ENCODE peak calls at places on chromosomes 11 and 22, in ten cellular contexts. K is H1, D is SK-N-SH, I is esophagus muscularis mucosa, J is stomach, Z is HCT116, B is transverse colon, A is spleen, Y is Panc1, U is upper lobe of left lung. O is an unnamed sample.
A peak's percentile ranks its signal among the peaks of the same experiment; 100 is the strongest.

GRCh38 chr11:95269402-95269801 is 38.4 kb upstream of the SESN3 start:
- DNase-seq in J (no peak), Y (no peak), Z (no peak), U (no peak), K (no peak), B (no peak), I (no peak), D (no peak), A (no peak), O (no peak)

GRCh38 chr11:96567193-96567592 is 177.4 kb downstream of the JRKL start:
- DNase-seq in U (no peak), Z (no peak), B (no peak), Y (no peak), D (no peak), I (no peak), A (no peak), K (no peak), J (no peak), O (no peak)

GRCh38 chr11:118790357-118791014 is 478 bp downstream of the DDX6 start:
- DNase-seq in A (peak; percentile 93), I (peak; percentile 94), K (peak; percentile 76), U (no peak), Y (no peak), B (peak; percentile 71), J (peak; percentile 43), Z (no peak), D (peak; percentile 79), O (no peak)

GRCh38 chr11:119062779-119063178 is 4.8 kb upstream of the VPS11 start:
- DNase-seq in A (no peak), D (no peak), I (no peak), J (peak; percentile 54), Y (no peak), U (no peak), K (no peak), Z (no peak), B (peak; percentile 46), O (no peak)

GRCh38 chr11:352456-353180 is 16.7 kb upstream of the B4GALNT4 start:
- DNase-seq in A (peak; percentile 54), K (no peak), D (no peak), I (no peak), U (no peak), Y (no peak), B (no peak), Z (no peak), J (no peak), O (no peak)

GRCh38 chr11:103624708-103625623 is 411.5 kb upstream of the DDI1 start:
- DNase-seq in U (no peak), I (no peak), B (no peak), Y (no peak), K (no peak), A (no peak), D (peak; percentile 22), Z (no peak), J (no peak), O (no peak)

GRCh38 chr11:19426719-19427066 is 185.9 kb upstream of the E2F8 start:
- DNase-seq in D (no peak), B (no peak), K (no peak), Y (no peak), I (no peak), J (no peak), U (no peak), A (no peak), Z (no peak), O (no peak)

GRCh38 chr22:44648821-44649566 is 53.0 kb upstream of the PRR5 start:
- DNase-seq in I (no peak), K (no peak), U (peak; percentile 74), J (no peak), D (peak; percentile 19), Y (no peak), Z (no peak), B (peak; percentile 31), A (peak; percentile 64), O (no peak)

GRCh38 chr11:6438979-6439571 is 1.7 kb downstream of the HPX start:
- DNase-seq in D (peak; percentile 64), I (no peak), Z (peak; percentile 43), J (peak; percentile 68), U (no peak), K (peak; percentile 54), B (peak; percentile 62), Y (peak; percentile 41), A (no peak), O (peak; percentile 50)

GRCh38 chr11:6443269-6444003 is 2.6 kb upstream of the HPX start:
- DNase-seq in D (peak; percentile 78), I (no peak), B (peak; percentile 61), Y (peak; percentile 41), J (peak; percentile 63), K (peak; percentile 77), A (peak; percentile 82), U (peak; percentile 50), Z (no peak), O (no peak)

GRCh38 chr11:6437993-6438392 is 2.8 kb downstream of the HPX start:
- DNase-seq in K (no peak), Y (no peak), A (no peak), J (no peak), Z (no peak), I (no peak), D (no peak), U (no peak), B (no peak), O (no peak)

GRCh38 chr11:6440906-6441358 is at the start of gene HPX:
- DNase-seq in Z (no peak), D (no peak), A (no peak), J (no peak), I (no peak), B (no peak), Y (no peak), U (no peak), K (no peak), O (no peak)

DNA sequence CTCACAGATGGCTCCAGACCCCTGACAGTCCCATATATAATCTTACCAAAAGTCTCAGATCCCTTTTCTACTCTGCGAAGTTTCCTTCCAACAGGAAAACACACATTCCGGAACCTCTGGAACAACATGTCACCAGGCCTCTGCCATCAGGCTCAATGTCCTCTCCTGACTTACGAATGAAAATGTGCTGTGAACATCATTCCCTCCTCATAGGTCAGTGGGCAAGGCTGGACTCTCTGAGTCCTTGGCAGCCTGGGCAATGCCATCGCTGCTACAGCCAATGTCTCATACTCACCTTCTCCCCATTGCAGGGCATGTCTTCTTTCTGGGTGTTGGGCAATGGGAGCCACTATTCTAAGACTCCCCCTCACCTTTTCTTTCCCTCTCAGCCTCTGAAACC is 1.7 kb upstream of the HPX start:
- DNase-seq in A (no peak), D (no peak), Y (no peak), Z (no peak), J (no peak), I (no peak), B (no peak), U (no peak), K (no peak), O (no peak)
- H3K27ac ChIP-seq in A (no peak overlapping the region), D (no peak overlapping the region), Y (no peak overlapping the region), Z (no peak overlapping the region), J (no peak overlapping the region), I (no peak overlapping the region), B (no peak overlapping the region), U (no peak overlapping the region), K (no peak overlapping the region), O (no peak overlapping the region)

GRCh38 chr11:133816146-133816545 is 29.2 kb downstream of the SPATA19 start:
- DNase-seq in I (no peak), Y (no peak), U (no peak), D (no peak), J (no peak), B (no peak), K (no peak), Z (no peak), A (no peak), O (no peak)

GRCh38 chr11:133819916-133820315 is 25.4 kb downstream of the SPATA19 start:
- DNase-seq in K (peak; percentile 3), I (no peak), Z (no peak), Y (no peak), A (no peak), J (no peak), B (no peak), D (no peak), U (no peak), O (no peak)

GRCh38 chr11:133817449-133817848 is 27.9 kb downstream of the SPATA19 start:
- DNase-seq in U (no peak), J (no peak), Y (no peak), B (no peak), Z (no peak), K (peak; percentile 19), I (no peak), A (no peak), D (no peak), O (no peak)

GRCh38 chr11:133819114-133819513 is 26.2 kb downstream of the SPATA19 start:
- DNase-seq in K (peak; percentile 35), Z (no peak), J (no peak), Y (no peak), A (no peak), U (no peak), B (no peak), D (no peak), I (no peak), O (no peak)

DNA sequence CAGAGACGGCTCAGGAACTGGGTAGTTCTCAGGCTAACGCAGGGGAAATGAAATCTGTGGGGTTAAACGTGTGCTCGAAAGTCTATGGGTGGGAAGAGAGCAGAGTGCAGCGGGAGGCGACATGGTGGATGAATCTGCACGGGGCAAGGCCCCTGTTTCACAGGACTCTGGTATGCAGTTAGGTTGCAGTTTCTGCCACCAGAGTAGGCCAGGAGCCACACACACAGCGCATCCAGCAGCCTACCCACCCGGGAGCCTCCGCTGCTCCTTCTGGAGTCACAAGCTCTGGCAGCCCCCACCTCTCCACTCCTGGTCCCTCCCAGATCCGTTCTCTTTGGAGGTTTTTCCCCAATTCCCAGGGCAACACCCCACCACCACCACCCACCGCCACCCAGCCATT is 27.0 kb downstream of the SPATA19 start:
- DNase-seq in Z (no peak), B (no peak), D (no peak), I (no peak), K (peak; percentile 23), U (no peak), A (no peak), J (no peak), Y (no peak), O (no peak)
- TF ChIP-seq POLR2AphosphoS5 in Z (no peak), B (no peak), D (no peak), I (no peak), K (no peak), U (no peak), A (no peak), J (no peak), Y (no peak), O (no peak)

DNA sequence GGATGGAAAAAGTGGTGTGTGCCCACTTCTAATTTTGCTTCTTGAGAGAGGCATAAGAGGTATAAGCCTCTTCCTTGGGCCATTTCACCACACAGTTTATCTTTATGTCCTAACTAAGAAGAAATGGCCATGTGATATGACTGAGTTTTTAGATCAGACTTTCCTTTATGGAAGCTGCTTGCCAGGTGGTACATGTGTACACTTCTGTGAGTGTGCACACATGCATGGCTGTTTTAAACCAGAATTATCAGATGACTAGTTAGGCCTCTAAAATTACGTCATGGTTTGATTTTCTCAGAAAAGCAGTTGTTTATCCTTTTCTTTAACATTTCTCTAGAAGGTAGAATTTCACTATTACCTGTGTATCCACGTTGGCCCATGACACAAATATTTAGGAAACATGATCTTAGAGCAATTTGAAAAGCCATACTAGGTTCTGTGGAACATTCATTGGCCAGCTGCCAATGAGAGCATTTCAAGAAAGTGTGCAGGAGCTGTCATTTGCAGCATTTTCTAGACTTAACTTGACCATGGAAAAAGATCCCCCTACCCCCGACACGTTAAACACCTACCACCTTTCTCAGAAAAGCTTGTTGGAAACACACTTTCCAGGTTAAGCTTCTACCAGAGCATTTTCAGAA is 109.2 kb upstream of the GAL start:
- DNase-seq in J (no peak), A (no peak), I (no peak), Y (no peak), B (no peak), D (no peak), U (no peak), K (no peak), Z (no peak), O (no peak)
- H3K27ac ChIP-seq in J (no peak overlapping the region), A (no peak overlapping the region), I (no peak overlapping the region), Y (no peak overlapping the region), B (no peak overlapping the region), D (no peak overlapping the region), U (no peak overlapping the region), K (no peak overlapping the region), Z (no peak overlapping the region), O (no peak overlapping the region)

GRCh38 chr22:21624880-21625791 is 4.7 kb downstream of the YDJC start:
- DNase-seq in A (no peak), B (no peak), U (no peak), Z (no peak), J (no peak), D (no peak), I (no peak), Y (no peak), K (no peak), O (no peak)
- TF ChIP-seq POLR2AphosphoS5 in A (no peak), B (no peak), U (no peak), Z (peak; percentile 23), J (no peak), D (peak; percentile 33), I (no peak), Y (no peak), K (no peak), O (no peak)

O was measured in SK-N-MC.